ENCODE peak calls at places on chromosomes 7 and 10, in nine cellular contexts. P, Q, H, T, N, I, O, X and U are unnamed samples.

GRCh38 chr7:106039486-106040060 is 72.5 kb downstream of the SYPL1 start:
- DNase-seq in H (peak), T (no peak), N (no peak), P (peak), O (no peak), I (no peak), X (no peak), Q (no peak), U (no peak)

GRCh38 chr7:97639036-97639435 is 92.8 kb upstream of the TAC1 start:
- DNase-seq in T (no peak), P (no peak), O (no peak), N (no peak), H (no peak), Q (no peak), X (no peak), I (no peak), U (peak)

GRCh38 chr10:89655722-89656121 is 10.7 kb upstream of the PANK1 start:
- DNase-seq in O (no peak), N (no peak), Q (no peak), T (no peak), X (no peak), P (no peak), H (no peak), I (no peak), U (no peak)

GRCh38 chr7:2821842-2822507 is 22.1 kb downstream of the GNA12 start:
- DNase-seq in P (no peak), N (no peak), H (no peak), I (no peak), X (no peak), Q (peak), O (no peak), T (no peak), U (peak)

GRCh38 chr7:47535033-47535703 is 46.7 kb downstream of the TNS3 start:
- DNase-seq in O (no peak), X (no peak), H (peak), I (no peak), T (no peak), Q (peak), P (peak), N (no peak), U (no peak)

GRCh38 chr10:85012305-85012704 is 683.9 kb downstream of the CCSER2 start:
- DNase-seq in H (no peak), N (no peak), X (no peak), I (no peak), Q (no peak), T (no peak), P (no peak), O (no peak), U (no peak)

GRCh38 chr7:56092789-56093531 is at the start of gene PHKG1:
- DNase-seq in P (peak), O (no peak), X (no peak), H (no peak), I (no peak), Q (no peak), N (no peak), T (peak), U (peak)

GRCh38 chr10:97229322-97229721 is 43.6 kb upstream of the SLIT1 start:
- DNase-seq in N (no peak), H (no peak), P (no peak), I (no peak), X (no peak), Q (no peak), T (no peak), O (no peak), U (no peak)

GRCh38 chr10:61830846-61831273 is 70.6 kb upstream of the ARID5B start:
- DNase-seq in O (no peak), H (no peak), N (no peak), T (no peak), I (no peak), Q (no peak), P (peak), X (no peak), U (no peak)

GRCh38 chr10:101493782-101494281 is 94.2 kb downstream of the POLL start:
- DNase-seq in H (no peak), I (no peak), Q (no peak), T (no peak), X (no peak), N (no peak), O (no peak), P (peak), U (no peak)

GRCh38 chr10:73576178-73576889 is 14.8 kb downstream of the USP54 start:
- DNase-seq in P (no peak), Q (peak), T (peak), X (no peak), N (no peak), I (no peak), H (no peak), O (no peak), U (no peak)

GRCh38 chr10:98391065-98391464 is 23.9 kb downstream of the PYROXD2 start:
- DNase-seq in O (no peak), H (no peak), Q (no peak), P (no peak), N (no peak), X (peak), I (no peak), T (no peak), U (no peak)

GRCh38 chr10:102769375-102770107 is 25.8 kb downstream of the WBP1L start:
- DNase-seq in H (no peak), X (no peak), Q (no peak), N (no peak), P (no peak), T (no peak), O (no peak), I (no peak), U (peak)

GRCh38 chr7:91267558-91267955 is 3.3 kb downstream of the FZD1 start:
- DNase-seq in X (no peak), P (peak), H (no peak), I (no peak), O (no peak), T (no peak), N (no peak), Q (no peak), U (peak)

GRCh38 chr10:69749180-69750010 is 52.3 kb upstream of the COL13A1 start:
- DNase-seq in T (no peak), P (no peak), I (no peak), O (no peak), H (no peak), Q (no peak), X (no peak), N (no peak), U (no peak)